ENCODE peak calls at places on chromosomes 2 and 18, in seven cellular contexts. C is neural progenitor cell, U is MM.1S, Y is GM23248, I is OCI-LY7, R is HCT116, K is hepatocyte. F is an unnamed sample.
A peak's percentile ranks its signal among the peaks of the same experiment; 100 is the strongest.

GRCh38 chr2:83665894-83666293 is 793.2 kb downstream of the SUCLG1 start:
- DNase-seq in R (no peak), U (no peak), K (no peak), Y (peak; percentile 80), C (no peak), I (no peak), F (peak; percentile 79)

GRCh38 chr18:10274327-10274726 is 180.1 kb upstream of the APCDD1 start:
- DNase-seq in C (no peak), I (no peak), Y (peak; percentile 87), K (no peak), U (no peak), R (no peak), F (no peak)

GRCh38 chr2:74414475-74414874 is 6.9 kb downstream of the C2orf81 start:
- DNase-seq in C (no peak), Y (no peak), K (no peak), R (no peak), U (no peak), I (no peak), F (no peak)

GRCh38 chr2:160794926-160795325 is 301.3 kb upstream of the RBMS1 start:
- DNase-seq in Y (no peak), C (no peak), K (no peak), R (no peak), U (no peak), I (no peak), F (no peak)

GRCh38 chr2:106038598-106039375 is 155.3 kb downstream of the UXS1 start:
- DNase-seq in R (no peak), C (no peak), I (no peak), Y (peak; percentile 4), U (no peak), K (no peak), F (peak; percentile 41)

GRCh38 chr2:202317080-202317859 is 51.7 kb downstream of the NOP58 start:
- DNase-seq in R (peak; percentile 15), Y (peak; percentile 67), I (no peak), K (peak; percentile 25), U (no peak), C (no peak), F (peak; percentile 86)

GRCh38 chr2:186862869-186863709 is 14.1 kb upstream of the ZSWIM2 start:
- DNase-seq in R (peak; percentile 32), U (peak; percentile 47), K (peak; percentile 32), Y (peak; percentile 59), C (peak; percentile 33), I (peak; percentile 19), F (peak; percentile 71)

GRCh38 chr2:25685030-25685429 is 11.7 kb upstream of the DTNB start:
- DNase-seq in I (no peak), U (no peak), R (no peak), C (no peak), Y (no peak), K (no peak), F (no peak)

GRCh38 chr2:239578381-239578780 is 177.6 kb upstream of the HDAC4 start:
- DNase-seq in U (no peak), C (no peak), R (no peak), Y (no peak), I (no peak), K (no peak), F (no peak)

GRCh38 chr2:195985731-195986130 is 82.9 kb downstream of the DNAH7 start:
- DNase-seq in U (no peak), Y (no peak), I (no peak), K (no peak), C (no peak), R (no peak), F (no peak)

GRCh38 chr2:241901018-241901380 is 31.5 kb downstream of the RTP5 start:
- DNase-seq in I (no peak), U (no peak), Y (no peak), K (no peak), R (no peak), C (no peak), F (no peak)

GRCh38 chr18:48003426-48004349 is 73.2 kb upstream of the SMAD2 start:
- DNase-seq in U (no peak), I (no peak), Y (peak; percentile 37), R (peak; percentile 72), K (no peak), C (no peak), F (peak; percentile 56)

GRCh38 chr18:41809652-41810051 is 145.4 kb upstream of the PIK3C3 start:
- DNase-seq in C (no peak), I (no peak), R (no peak), U (no peak), K (no peak), Y (no peak), F (no peak)

GRCh38 chr2:154589514-154589913 is 109.0 kb upstream of the KCNJ3 start:
- DNase-seq in C (no peak), Y (no peak), I (no peak), R (no peak), K (no peak), U (no peak), F (no peak)

GRCh38 chr2:62343636-62344349 is 147.9 kb downstream of the B3GNT2 start:
- DNase-seq in K (no peak), Y (no peak), C (no peak), R (no peak), U (no peak), I (no peak), F (peak; percentile 8)

GRCh38 chr2:20516291-20516645 is 69.4 kb downstream of the RHOB start:
- DNase-seq in Y (no peak), R (no peak), C (no peak), U (no peak), I (no peak), K (no peak), F (no peak)

GRCh38 chr2:234839285-234839684 is 112.5 kb upstream of the SH3BP4 start:
- DNase-seq in U (no peak), Y (peak; percentile 24), K (no peak), C (no peak), I (no peak), R (no peak), F (no peak)

GRCh38 chr2:158795110-158795924 is at the start of gene DAPL1:
- DNase-seq in C (peak; percentile 24), R (no peak), K (no peak), I (no peak), U (no peak), Y (no peak), F (no peak)

GRCh38 chr2:47438084-47438483 is 35.1 kb downstream of the MSH2 start:
- DNase-seq in U (no peak), R (no peak), Y (no peak), C (no peak), I (no peak), K (no peak), F (no peak)

GRCh38 chr2:172702451-172702850 is 33.2 kb upstream of the RAPGEF4 start:
- DNase-seq in C (no peak), I (no peak), R (no peak), U (no peak), Y (no peak), K (no peak), F (no peak)

GRCh38 chr2:227853204-227853629 is 18.2 kb upstream of the DAW1 start:
- DNase-seq in C (no peak), Y (peak; percentile 74), K (peak; percentile 33), I (no peak), R (no peak), U (no peak), F (peak; percentile 85)

GRCh38 chr2:68767031-68767961 is 32.7 kb downstream of the ARHGAP25 start:
- DNase-seq in I (peak; percentile 82), U (peak; percentile 61), C (no peak), K (no peak), R (no peak), Y (no peak), F (no peak)

GRCh38 chr2:17571681-17572080 is 31.2 kb downstream of the VSNL1 start:
- DNase-seq in I (no peak), C (no peak), Y (no peak), U (no peak), K (no peak), R (no peak), F (peak; percentile 48)

GRCh38 chr2:72969706-72970105 is 52.4 kb downstream of the EMX1 start:
- DNase-seq in I (no peak), Y (no peak), C (no peak), K (no peak), U (no peak), R (no peak), F (no peak)

GRCh38 chr18:63097198-63097597 is 222.4 kb downstream of the BCL2 start:
- DNase-seq in Y (no peak), U (no peak), I (no peak), R (no peak), K (no peak), C (no peak), F (no peak)

GRCh38 chr2:187774551-187775071 is 220.4 kb upstream of the TFPI start:
- DNase-seq in U (peak; percentile 8), C (no peak), I (no peak), Y (peak; percentile 64), R (no peak), K (no peak), F (peak; percentile 57)

GRCh38 chr2:26521913-26522180 is 43.9 kb upstream of the OTOF start:
- DNase-seq in K (no peak), U (no peak), C (no peak), R (no peak), I (no peak), Y (no peak), F (no peak)

GRCh38 chr2:137192366-137193315 is 427.3 kb downstream of the THSD7B start:
- DNase-seq in R (no peak), I (no peak), C (no peak), U (no peak), Y (peak; percentile 37), K (peak; percentile 45), F (peak; percentile 65)

GRCh38 chr18:9135912-9136314 is 668 bp upstream of the ANKRD12 start:
- DNase-seq in K (peak; percentile 75), U (peak; percentile 93), C (peak; percentile 71), Y (peak; percentile 49), I (peak; percentile 77), R (peak; percentile 43), F (peak; percentile 64)

GRCh38 chr2:96359866-96360265 is 24.3 kb downstream of the NCAPH start:
- DNase-seq in Y (no peak), K (no peak), U (no peak), I (no peak), R (no peak), C (no peak), F (no peak)
- H3K27ac ChIP-seq in Y (no peak overlapping the region), K (no peak overlapping the region), U (no peak overlapping the region), I (no peak overlapping the region), R (no peak overlapping the region), C (no peak overlapping the region), F (no peak overlapping the region)

DNA sequence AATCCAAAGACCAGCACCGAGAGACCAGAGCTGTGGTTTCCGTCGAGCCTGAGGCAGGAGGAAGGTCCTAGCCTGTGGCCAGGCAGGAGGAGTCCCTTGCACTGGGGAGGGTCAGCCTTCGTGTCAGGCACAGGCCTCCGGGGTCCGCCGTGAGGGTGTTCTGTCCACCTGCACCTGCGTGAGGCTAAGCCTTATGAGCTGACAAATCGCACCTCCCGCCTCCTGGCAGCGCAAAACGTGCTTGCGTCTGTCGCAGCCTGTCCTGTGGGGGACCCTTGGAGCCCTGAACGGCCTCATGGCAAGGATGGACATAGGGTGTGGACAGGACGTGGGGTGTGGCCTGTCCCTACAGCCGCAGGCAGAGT is 73.3 kb downstream of the KCNG2 start:
- DNase-seq in K (no peak), Y (no peak), R (no peak), I (no peak), U (no peak), C (no peak), F (no peak)
- TF ChIP-seq EZH2phosphoT487 in K (no peak), Y (no peak), R (no peak), I (no peak), U (no peak), C (no peak), F (no peak)

GRCh38 chr2:232966122-232966521 is 46.9 kb downstream of the NGEF start:
- DNase-seq in Y (no peak), C (no peak), I (no peak), K (no peak), R (no peak), U (no peak), F (no peak)
- H3K4me2 ChIP-seq in Y (no peak overlapping the region), C (no peak overlapping the region), I (no peak overlapping the region), K (no peak overlapping the region), R (no peak overlapping the region), U (no peak overlapping the region), F (no peak overlapping the region)

GRCh38 chr2:9344434-9344833 is 78.9 kb downstream of the ITGB1BP1 start:
- DNase-seq in K (no peak), Y (no peak), R (no peak), I (no peak), U (no peak), C (no peak), F (no peak)
- H3K27ac ChIP-seq in K (no peak overlapping the region), Y (no peak overlapping the region), R (no peak overlapping the region), I (no peak overlapping the region), U (no peak overlapping the region), C (no peak overlapping the region), F (no peak overlapping the region)